ENCODE peak calls at places on chromosomes 5 and 9, in four cellular contexts. U, X, I and Z are unnamed samples.

GRCh38 chr9:37311938-37312730 is 110.4 kb upstream of the GRHPR start:
- DNase-seq in U (no peak), I (no peak), X (no peak), Z (peak)

GRCh38 chr5:153905214-153905613 is 133.5 kb downstream of the FAM114A2 start:
- DNase-seq in X (no peak), I (no peak), U (no peak), Z (no peak)

GRCh38 chr5:128407956-128408355 is 130.1 kb downstream of the FBN2 start:
- DNase-seq in U (no peak), I (no peak), X (no peak), Z (no peak)

GRCh38 chr5:35924950-35925722 is 13.3 kb downstream of the CAPSL start:
- DNase-seq in U (no peak), I (peak), X (peak), Z (peak)

GRCh38 chr9:129481824-129482511 is 138.9 kb downstream of the C9orf50 start:
- DNase-seq in I (no peak), X (no peak), U (no peak), Z (no peak)

GRCh38 chr5:32711693-32712462 is 757 bp downstream of the NPR3 start:
- DNase-seq in U (no peak), I (peak), X (no peak), Z (peak)

GRCh38 chr5:107858324-107858723 is 187.6 kb upstream of the EFNA5 start:
- DNase-seq in U (no peak), I (no peak), X (no peak), Z (no peak)

GRCh38 chr5:136016945-136017530 is 11.8 kb upstream of the TGFBI start:
- DNase-seq in X (no peak), I (no peak), U (no peak), Z (peak)

GRCh38 chr5:96881511-96882115 is 5.3 kb downstream of the ERAP2 start:
- DNase-seq in I (no peak), X (no peak), U (no peak), Z (peak)

GRCh38 chr5:102959055-102959454 is 160.9 kb downstream of the GIN1 start:
- DNase-seq in I (no peak), U (no peak), X (no peak), Z (peak)

GRCh38 chr9:5767968-5768932 is 64.7 kb downstream of the ERMP1 start:
- DNase-seq in U (no peak), X (no peak), I (no peak), Z (no peak)

GRCh38 chr5:124315746-124316415 is 430.6 kb downstream of the ZNF608 start:
- DNase-seq in X (no peak), I (no peak), U (no peak), Z (no peak)

GRCh38 chr5:160470437-160471341 is 49.0 kb downstream of the PTTG1 start:
- DNase-seq in X (no peak), I (no peak), U (no peak), Z (no peak)

GRCh38 chr9:129624168-129624759 is 1.7 kb upstream of the NTMT1 start:
- DNase-seq in U (no peak), X (peak), I (peak), Z (peak)

GRCh38 chr9:115930472-115930871 is 223.1 kb upstream of the PAPPA start:
- DNase-seq in X (no peak), I (no peak), U (no peak), Z (no peak)

GRCh38 chr9:34332370-34332964 is 3.1 kb downstream of the NUDT2 start:
- DNase-seq in X (no peak), U (no peak), I (peak), Z (peak)

GRCh38 chr5:105503950-105504349 is 1941.4 kb upstream of the NUDT12 start:
- DNase-seq in I (no peak), U (no peak), X (no peak), Z (no peak)

GRCh38 chr9:104843644-104844226 is 79.8 kb downstream of the NIPSNAP3B start:
- DNase-seq in X (no peak), I (no peak), U (no peak), Z (no peak)

GRCh38 chr5:104764197-104764596 is 1201.6 kb upstream of the NUDT12 start:
- DNase-seq in X (no peak), U (no peak), I (no peak), Z (no peak)

GRCh38 chr9:71774917-71775316 is 6.6 kb upstream of the CEMIP2 start:
- DNase-seq in I (no peak), U (no peak), X (no peak), Z (no peak)

GRCh38 chr5:168315991-168316578 is 24.6 kb downstream of the WWC1 start:
- DNase-seq in U (no peak), I (no peak), X (no peak), Z (no peak)

GRCh38 chr5:31357038-31357437 is 163.6 kb downstream of the CDH6 start:
- DNase-seq in X (no peak), U (no peak), I (no peak), Z (no peak)

GRCh38 chr9:2024888-2025781 is 10.0 kb downstream of the SMARCA2 start:
- DNase-seq in U (no peak), I (no peak), X (no peak), Z (no peak)

GRCh38 chr9:132703336-132703735 is 33.1 kb downstream of the GTF3C4 start:
- DNase-seq in I (no peak), X (no peak), U (no peak), Z (no peak)

GRCh38 chr5:115265220-115265619 is 2.5 kb upstream of the PGGT1B start:
- DNase-seq in U (no peak), X (no peak), I (no peak), Z (no peak)

GRCh38 chr5:164345173-164345572 is 839.8 kb downstream of the MAT2B start:
- DNase-seq in X (no peak), I (no peak), U (no peak), Z (no peak)

GRCh38 chr9:130267930-130268329 is 2.4 kb downstream of the HMCN2 start:
- DNase-seq in U (no peak), X (no peak), I (no peak), Z (no peak)